ENCODE peak calls at places on chromosomes 6 and 20, in seven cellular contexts. One of them, this sample, is unnamed.

GRCh38 chr6:17768388-17768787 is 61.7 kb upstream of the NUP153 start:
- ATAC-seq in left colon: no peak
- ATAC-seq in IMR-90: peak; percentile 63
- ATAC-seq in activated CD8-positive, alpha-beta T cell treated with anti-CD3 and anti-CD28 coated beads, Interleukin-2, amount 10 ng/mL, durations not matched to agents 7 days and 5 days: no peak
- ATAC-seq in T-helper 17 cell: no peak
- ATAC-seq in RWPE2: no peak
- ATAC-seq in mucosa of descending colon: no peak
- ATAC-seq in this sample: no peak

GRCh38 chr6:148831064-148831463 is 84.2 kb downstream of the UST start:
- ATAC-seq in left colon: no peak
- ATAC-seq in IMR-90: no peak
- ATAC-seq in activated CD8-positive, alpha-beta T cell treated with anti-CD3 and anti-CD28 coated beads, Interleukin-2, amount 10 ng/mL, durations not matched to agents 7 days and 5 days: peak; percentile 61
- ATAC-seq in T-helper 17 cell: peak; percentile 83
- ATAC-seq in RWPE2: peak; percentile 19
- ATAC-seq in mucosa of descending colon: peak; percentile 37
- ATAC-seq in this sample: peak; percentile 22

GRCh38 chr6:169800668-169801395 is 49.4 kb downstream of the ERMARD start:
- ATAC-seq in left colon: peak; percentile 95
- ATAC-seq in IMR-90: peak; percentile 91
- ATAC-seq in activated CD8-positive, alpha-beta T cell treated with anti-CD3 and anti-CD28 coated beads, Interleukin-2, amount 10 ng/mL, durations not matched to agents 7 days and 5 days: no peak
- ATAC-seq in T-helper 17 cell: no peak
- ATAC-seq in RWPE2: peak; percentile 70
- ATAC-seq in mucosa of descending colon: peak; percentile 96
- ATAC-seq in this sample: peak; percentile 72

GRCh38 chr6:80742481-80742880 is 636.0 kb downstream of the BCKDHB start:
- ATAC-seq in left colon: no peak
- ATAC-seq in IMR-90: peak; percentile 24
- ATAC-seq in activated CD8-positive, alpha-beta T cell treated with anti-CD3 and anti-CD28 coated beads, Interleukin-2, amount 10 ng/mL, durations not matched to agents 7 days and 5 days: no peak
- ATAC-seq in T-helper 17 cell: no peak
- ATAC-seq in RWPE2: peak; percentile 38
- ATAC-seq in mucosa of descending colon: no peak
- ATAC-seq in this sample: no peak

GRCh38 chr20:32580970-32581838 is 3.9 kb downstream of the NOL4L start:
- ATAC-seq in left colon: no peak
- ATAC-seq in IMR-90: no peak
- ATAC-seq in activated CD8-positive, alpha-beta T cell treated with anti-CD3 and anti-CD28 coated beads, Interleukin-2, amount 10 ng/mL, durations not matched to agents 7 days and 5 days: peak; percentile 18
- ATAC-seq in T-helper 17 cell: no peak
- ATAC-seq in RWPE2: no peak
- ATAC-seq in mucosa of descending colon: no peak
- ATAC-seq in this sample: no peak

GRCh38 chr6:143549630-143550268 is 38.2 kb upstream of the FUCA2 start:
- ATAC-seq in left colon: peak; percentile 63
- ATAC-seq in IMR-90: no peak
- ATAC-seq in activated CD8-positive, alpha-beta T cell treated with anti-CD3 and anti-CD28 coated beads, Interleukin-2, amount 10 ng/mL, durations not matched to agents 7 days and 5 days: no peak
- ATAC-seq in T-helper 17 cell: peak; percentile 66
- ATAC-seq in RWPE2: peak; percentile 90
- ATAC-seq in mucosa of descending colon: peak; percentile 60
- ATAC-seq in this sample: peak; percentile 96

GRCh38 chr20:48686238-48687096 is 141.3 kb downstream of the PREX1 start:
- ATAC-seq in left colon: peak; percentile 15
- ATAC-seq in IMR-90: no peak
- ATAC-seq in activated CD8-positive, alpha-beta T cell treated with anti-CD3 and anti-CD28 coated beads, Interleukin-2, amount 10 ng/mL, durations not matched to agents 7 days and 5 days: no peak
- ATAC-seq in T-helper 17 cell: no peak
- ATAC-seq in RWPE2: peak; percentile 17
- ATAC-seq in mucosa of descending colon: peak; percentile 12
- ATAC-seq in this sample: no peak

GRCh38 chr6:3913077-3913957 is 64.1 kb downstream of the FAM50B start:
- ATAC-seq in left colon: peak; percentile 87
- ATAC-seq in IMR-90: peak; percentile 79
- ATAC-seq in activated CD8-positive, alpha-beta T cell treated with anti-CD3 and anti-CD28 coated beads, Interleukin-2, amount 10 ng/mL, durations not matched to agents 7 days and 5 days: no peak
- ATAC-seq in T-helper 17 cell: no peak
- ATAC-seq in RWPE2: peak; percentile 81
- ATAC-seq in mucosa of descending colon: peak; percentile 80
- ATAC-seq in this sample: peak; percentile 86

GRCh38 chr6:125865015-125865414 is 74.3 kb downstream of the NCOA7 start:
- ATAC-seq in left colon: no peak
- ATAC-seq in IMR-90: no peak
- ATAC-seq in activated CD8-positive, alpha-beta T cell treated with anti-CD3 and anti-CD28 coated beads, Interleukin-2, amount 10 ng/mL, durations not matched to agents 7 days and 5 days: no peak
- ATAC-seq in T-helper 17 cell: no peak
- ATAC-seq in RWPE2: no peak
- ATAC-seq in mucosa of descending colon: no peak
- ATAC-seq in this sample: peak; percentile 42

GRCh38 chr6:168331058-168331457 is 11.5 kb upstream of the DACT2 start:
- ATAC-seq in left colon: no peak
- ATAC-seq in IMR-90: no peak
- ATAC-seq in activated CD8-positive, alpha-beta T cell treated with anti-CD3 and anti-CD28 coated beads, Interleukin-2, amount 10 ng/mL, durations not matched to agents 7 days and 5 days: no peak
- ATAC-seq in T-helper 17 cell: no peak
- ATAC-seq in RWPE2: no peak
- ATAC-seq in mucosa of descending colon: no peak
- ATAC-seq in this sample: no peak

GRCh38 chr20:13231031-13231752 is 10.1 kb downstream of the ISM1 start:
- ATAC-seq in left colon: no peak
- ATAC-seq in IMR-90: peak; percentile 56
- ATAC-seq in activated CD8-positive, alpha-beta T cell treated with anti-CD3 and anti-CD28 coated beads, Interleukin-2, amount 10 ng/mL, durations not matched to agents 7 days and 5 days: peak; percentile 94
- ATAC-seq in T-helper 17 cell: peak; percentile 98
- ATAC-seq in RWPE2: peak; percentile 97
- ATAC-seq in mucosa of descending colon: peak; percentile 39
- ATAC-seq in this sample: peak; percentile 37

GRCh38 chr6:3884007-3884745 is 35.0 kb downstream of the FAM50B start:
- ATAC-seq in left colon: peak; percentile 20
- ATAC-seq in IMR-90: peak; percentile 89
- ATAC-seq in activated CD8-positive, alpha-beta T cell treated with anti-CD3 and anti-CD28 coated beads, Interleukin-2, amount 10 ng/mL, durations not matched to agents 7 days and 5 days: no peak
- ATAC-seq in T-helper 17 cell: no peak
- ATAC-seq in RWPE2: peak; percentile 81
- ATAC-seq in mucosa of descending colon: peak; percentile 52
- ATAC-seq in this sample: peak; percentile 41

GRCh38 chr6:13248053-13248452 is 80.3 kb downstream of the TBC1D7 start:
- ATAC-seq in left colon: no peak
- ATAC-seq in IMR-90: peak; percentile 85
- ATAC-seq in activated CD8-positive, alpha-beta T cell treated with anti-CD3 and anti-CD28 coated beads, Interleukin-2, amount 10 ng/mL, durations not matched to agents 7 days and 5 days: no peak
- ATAC-seq in T-helper 17 cell: no peak
- ATAC-seq in RWPE2: peak; percentile 97
- ATAC-seq in mucosa of descending colon: no peak
- ATAC-seq in this sample: no peak

GRCh38 chr6:106104476-106104875 is 18.3 kb downstream of the PRDM1 start:
- ATAC-seq in left colon: no peak
- ATAC-seq in IMR-90: no peak
- ATAC-seq in activated CD8-positive, alpha-beta T cell treated with anti-CD3 and anti-CD28 coated beads, Interleukin-2, amount 10 ng/mL, durations not matched to agents 7 days and 5 days: no peak
- ATAC-seq in T-helper 17 cell: no peak
- ATAC-seq in RWPE2: no peak
- ATAC-seq in mucosa of descending colon: no peak
- ATAC-seq in this sample: no peak

GRCh38 chr6:154292855-154293519 is 63.6 kb downstream of the IPCEF1 start:
- ATAC-seq in left colon: peak; percentile 36
- ATAC-seq in IMR-90: peak; percentile 84
- ATAC-seq in activated CD8-positive, alpha-beta T cell treated with anti-CD3 and anti-CD28 coated beads, Interleukin-2, amount 10 ng/mL, durations not matched to agents 7 days and 5 days: no peak
- ATAC-seq in T-helper 17 cell: no peak
- ATAC-seq in RWPE2: peak; percentile 88
- ATAC-seq in mucosa of descending colon: peak; percentile 59
- ATAC-seq in this sample: peak; percentile 41

GRCh38 chr6:166541366-166541765 is 45.1 kb downstream of the RAMACL start:
- ATAC-seq in left colon: no peak
- ATAC-seq in IMR-90: no peak
- ATAC-seq in activated CD8-positive, alpha-beta T cell treated with anti-CD3 and anti-CD28 coated beads, Interleukin-2, amount 10 ng/mL, durations not matched to agents 7 days and 5 days: no peak
- ATAC-seq in T-helper 17 cell: peak; percentile 27
- ATAC-seq in RWPE2: no peak
- ATAC-seq in mucosa of descending colon: no peak
- ATAC-seq in this sample: no peak

GRCh38 chr6:166570929-166571699 is 15.4 kb downstream of the RAMACL start:
- ATAC-seq in left colon: no peak
- ATAC-seq in IMR-90: no peak
- ATAC-seq in activated CD8-positive, alpha-beta T cell treated with anti-CD3 and anti-CD28 coated beads, Interleukin-2, amount 10 ng/mL, durations not matched to agents 7 days and 5 days: no peak
- ATAC-seq in T-helper 17 cell: no peak
- ATAC-seq in RWPE2: no peak
- ATAC-seq in mucosa of descending colon: no peak
- ATAC-seq in this sample: no peak

GRCh38 chr6:767755-768512 is 75.0 kb upstream of the EXOC2 start:
- ATAC-seq in left colon: no peak
- ATAC-seq in IMR-90: no peak
- ATAC-seq in activated CD8-positive, alpha-beta T cell treated with anti-CD3 and anti-CD28 coated beads, Interleukin-2, amount 10 ng/mL, durations not matched to agents 7 days and 5 days: no peak
- ATAC-seq in T-helper 17 cell: no peak
- ATAC-seq in RWPE2: no peak
- ATAC-seq in mucosa of descending colon: no peak
- ATAC-seq in this sample: no peak

GRCh38 chr20:63308218-63308911 is 15.4 kb downstream of the COL20A1 start:
- ATAC-seq in left colon: no peak
- ATAC-seq in IMR-90: no peak
- ATAC-seq in activated CD8-positive, alpha-beta T cell treated with anti-CD3 and anti-CD28 coated beads, Interleukin-2, amount 10 ng/mL, durations not matched to agents 7 days and 5 days: no peak
- ATAC-seq in T-helper 17 cell: no peak
- ATAC-seq in RWPE2: no peak
- ATAC-seq in mucosa of descending colon: no peak
- ATAC-seq in this sample: no peak

GRCh38 chr6:13668291-13668928 is 43.2 kb downstream of the RANBP9 start:
- ATAC-seq in left colon: no peak
- ATAC-seq in IMR-90: no peak
- ATAC-seq in activated CD8-positive, alpha-beta T cell treated with anti-CD3 and anti-CD28 coated beads, Interleukin-2, amount 10 ng/mL, durations not matched to agents 7 days and 5 days: no peak
- ATAC-seq in T-helper 17 cell: peak; percentile 58
- ATAC-seq in RWPE2: no peak
- ATAC-seq in mucosa of descending colon: no peak
- ATAC-seq in this sample: no peak

GRCh38 chr6:151842816-151843215 is 35.3 kb downstream of the ESR1 start:
- ATAC-seq in left colon: no peak
- ATAC-seq in IMR-90: no peak
- ATAC-seq in activated CD8-positive, alpha-beta T cell treated with anti-CD3 and anti-CD28 coated beads, Interleukin-2, amount 10 ng/mL, durations not matched to agents 7 days and 5 days: no peak
- ATAC-seq in T-helper 17 cell: no peak
- ATAC-seq in RWPE2: no peak
- ATAC-seq in mucosa of descending colon: no peak
- ATAC-seq in this sample: no peak

GRCh38 chr6:36320475-36320874 is 16.2 kb downstream of the BNIP5 start:
- ATAC-seq in left colon: peak; percentile 62
- ATAC-seq in IMR-90: no peak
- ATAC-seq in activated CD8-positive, alpha-beta T cell treated with anti-CD3 and anti-CD28 coated beads, Interleukin-2, amount 10 ng/mL, durations not matched to agents 7 days and 5 days: no peak
- ATAC-seq in T-helper 17 cell: no peak
- ATAC-seq in RWPE2: no peak
- ATAC-seq in mucosa of descending colon: peak; percentile 65
- ATAC-seq in this sample: peak; percentile 40

GRCh38 chr6:148342146-148343027 is at the start of gene SASH1:
- ATAC-seq in left colon: peak; percentile 83
- ATAC-seq in IMR-90: peak; percentile 87
- ATAC-seq in activated CD8-positive, alpha-beta T cell treated with anti-CD3 and anti-CD28 coated beads, Interleukin-2, amount 10 ng/mL, durations not matched to agents 7 days and 5 days: peak; percentile 58
- ATAC-seq in T-helper 17 cell: peak; percentile 71
- ATAC-seq in RWPE2: peak; percentile 80
- ATAC-seq in mucosa of descending colon: peak; percentile 83
- ATAC-seq in this sample: peak; percentile 76

GRCh38 chr20:3800256-3800877 is 4.3 kb downstream of the CDC25B start:
- ATAC-seq in left colon: no peak
- ATAC-seq in IMR-90: no peak
- ATAC-seq in activated CD8-positive, alpha-beta T cell treated with anti-CD3 and anti-CD28 coated beads, Interleukin-2, amount 10 ng/mL, durations not matched to agents 7 days and 5 days: no peak
- ATAC-seq in T-helper 17 cell: no peak
- ATAC-seq in RWPE2: no peak
- ATAC-seq in mucosa of descending colon: no peak
- ATAC-seq in this sample: no peak

GRCh38 chr6:45256697-45257695 is 71.1 kb upstream of the RUNX2 start:
- ATAC-seq in left colon: no peak
- ATAC-seq in IMR-90: no peak
- ATAC-seq in activated CD8-positive, alpha-beta T cell treated with anti-CD3 and anti-CD28 coated beads, Interleukin-2, amount 10 ng/mL, durations not matched to agents 7 days and 5 days: no peak
- ATAC-seq in T-helper 17 cell: no peak
- ATAC-seq in RWPE2: no peak
- ATAC-seq in mucosa of descending colon: no peak
- ATAC-seq in this sample: no peak